ENCODE peak calls at places on chromosomes 11 and 22, in nine cellular contexts. X, K, N, S, M, Q, F, D and I are unnamed samples.

GRCh38 chr11:133955091-133955846 is 1.5 kb downstream of the IGSF9B start:
- DNase-seq in M (no peak), D (no peak), K (no peak), Q (peak), X (peak), F (peak), S (no peak), N (no peak), I (no peak)

GRCh38 chr11:12449961-12450715 is 72.8 kb downstream of the PARVA start:
- DNase-seq in X (no peak), D (no peak), M (no peak), K (no peak), F (no peak), N (peak), S (no peak), Q (no peak), I (no peak)

GRCh38 chr11:34346551-34346950 is 11.3 kb downstream of the ABTB2 start:
- DNase-seq in Q (no peak), X (no peak), D (no peak), K (no peak), F (no peak), S (no peak), M (no peak), N (no peak), I (no peak)

GRCh38 chr22:29635734-29636357 is 32.4 kb downstream of the NF2 start:
- DNase-seq in N (peak), K (no peak), F (no peak), X (no peak), S (no peak), M (no peak), Q (no peak), D (no peak), I (peak)

GRCh38 chr11:73496134-73496533 is 101.8 kb downstream of the FAM168A start:
- DNase-seq in X (no peak), Q (no peak), S (no peak), N (no peak), D (no peak), M (no peak), K (no peak), F (no peak), I (no peak)

GRCh38 chr22:25176175-25176574 is 23.5 kb upstream of the CRYBB3 start:
- DNase-seq in M (no peak), S (no peak), D (no peak), K (no peak), F (no peak), X (no peak), Q (no peak), N (no peak), I (no peak)

GRCh38 chr11:3134651-3135490 is 30.2 kb downstream of the OSBPL5 start:
- DNase-seq in Q (no peak), K (no peak), D (no peak), M (peak), F (peak), S (no peak), X (no peak), N (no peak), I (no peak)

GRCh38 chr22:20155330-20156041 is 4.6 kb upstream of the CCDC188 start:
- DNase-seq in Q (peak), K (no peak), X (no peak), S (no peak), M (peak), F (no peak), N (peak), D (no peak), I (no peak)

GRCh38 chr11:112795142-112795815 is 165.9 kb upstream of the NCAM1 start:
- DNase-seq in N (peak), S (peak), F (no peak), Q (peak), K (peak), X (no peak), M (peak), D (no peak), I (peak)